ENCODE peak calls at places on chromosomes 13 and 19, in seven cellular contexts. H is transverse colon, T is ovary, Q is endothelial cell of umbilical vein, B is stomach, L is Peyer's patch, X is esophagus squamous epithelium. G is an unnamed sample.

GRCh38 chr13:26619321-26619720 is 61.8 kb downstream of the WASF3 start:
- DNase-seq in X (no peak), L (no peak), B (no peak), Q (no peak), T (no peak), H (no peak), G (no peak)

GRCh38 chr13:21164631-21165030 is 11.7 kb downstream of the SKA3 start:
- DNase-seq in Q (peak; percentile 40), T (no peak), X (no peak), L (no peak), H (no peak), B (no peak), G (no peak)

GRCh38 chr13:95317037-95317989 is 16.1 kb upstream of the ABCC4 start:
- DNase-seq in X (no peak), T (peak; percentile 28), Q (no peak), L (no peak), H (no peak), B (no peak), G (no peak)

GRCh38 chr13:51291341-51291740 is 48.1 kb upstream of the SERPINE3 start:
- DNase-seq in B (no peak), L (no peak), H (no peak), Q (no peak), X (no peak), T (no peak), G (no peak)

GRCh38 chr13:99067160-99067985 is 89.5 kb upstream of the DOCK9 start:
- DNase-seq in L (no peak), H (no peak), Q (no peak), T (no peak), B (no peak), X (no peak), G (no peak)

GRCh38 chr19:30852168-30852567 is 480.0 kb downstream of the ZNF536 start:
- DNase-seq in B (no peak), T (no peak), Q (no peak), X (no peak), H (no peak), L (no peak), G (peak; percentile 50)

GRCh38 chr19:23118400-23118799 is 1.6 kb downstream of the ZNF730 start:
- DNase-seq in H (no peak), L (no peak), Q (no peak), X (no peak), T (no peak), B (no peak), G (no peak)

GRCh38 chr13:66414196-66414800 is 815.8 kb downstream of the PCDH9 start:
- DNase-seq in L (no peak), H (no peak), T (no peak), Q (no peak), B (no peak), X (no peak), G (no peak)

GRCh38 chr19:29964171-29964570 is 22.1 kb downstream of the URI1 start:
- DNase-seq in X (no peak), H (no peak), Q (no peak), L (no peak), B (no peak), T (no peak), G (no peak)

GRCh38 chr13:32381539-32381938 is 46.4 kb downstream of the N4BP2L1 start:
- DNase-seq in H (no peak), L (no peak), B (no peak), X (no peak), Q (peak; percentile 12), T (no peak), G (no peak)

GRCh38 chr19:39372941-39373340 is 18.0 kb downstream of the PAF1 start:
- DNase-seq in X (no peak), B (no peak), H (no peak), T (no peak), L (no peak), Q (no peak), G (no peak)

GRCh38 chr13:97133955-97134354 is 88.2 kb upstream of the MBNL2 start:
- DNase-seq in T (no peak), B (no peak), L (no peak), X (no peak), Q (no peak), H (no peak), G (no peak)

GRCh38 chr13:111171629-111172028 is 56.5 kb downstream of the ARHGEF7 start:
- DNase-seq in H (no peak), X (no peak), B (no peak), T (no peak), Q (no peak), L (no peak), G (no peak)

GRCh38 chr19:7506385-7507328 is 9.2 kb upstream of the ZNF358 start:
- DNase-seq in B (peak; percentile 86), T (peak; percentile 66), Q (peak; percentile 63), H (peak; percentile 94), X (peak; percentile 32), L (peak; percentile 95), G (peak; percentile 77)

GRCh38 chr19:38386968-38387549 is 775 bp downstream of the GGN start:
- DNase-seq in X (no peak), Q (no peak), B (no peak), L (peak; percentile 81), H (no peak), T (peak; percentile 41), G (peak; percentile 89)

GRCh38 chr13:42228527-42228926 is 43.4 kb upstream of the AKAP11 start:
- DNase-seq in H (no peak), L (no peak), Q (no peak), X (no peak), B (no peak), T (no peak), G (no peak)

GRCh38 chr13:36819064-36819810 is at the start of gene RFXAP:
- DNase-seq in X (peak; percentile 26), L (peak; percentile 96), T (peak; percentile 92), H (peak; percentile 92), Q (peak; percentile 88), B (peak; percentile 93), G (peak; percentile 68)

GRCh38 chr13:36819811-36820140 is 754 bp downstream of the RFXAP start:
- DNase-seq in B (no peak), H (no peak), L (no peak), X (no peak), Q (no peak), T (no peak), G (no peak)

GRCh38 chr13:36818483-36819063 is 449 bp upstream of the RFXAP start:
- DNase-seq in Q (no peak), H (no peak), X (no peak), L (no peak), B (no peak), T (no peak), G (no peak)

GRCh38 chr13:36820222-36820621 is 1.2 kb downstream of the RFXAP start:
- DNase-seq in L (no peak), X (no peak), T (no peak), Q (no peak), H (no peak), B (no peak), G (no peak)

DNA sequence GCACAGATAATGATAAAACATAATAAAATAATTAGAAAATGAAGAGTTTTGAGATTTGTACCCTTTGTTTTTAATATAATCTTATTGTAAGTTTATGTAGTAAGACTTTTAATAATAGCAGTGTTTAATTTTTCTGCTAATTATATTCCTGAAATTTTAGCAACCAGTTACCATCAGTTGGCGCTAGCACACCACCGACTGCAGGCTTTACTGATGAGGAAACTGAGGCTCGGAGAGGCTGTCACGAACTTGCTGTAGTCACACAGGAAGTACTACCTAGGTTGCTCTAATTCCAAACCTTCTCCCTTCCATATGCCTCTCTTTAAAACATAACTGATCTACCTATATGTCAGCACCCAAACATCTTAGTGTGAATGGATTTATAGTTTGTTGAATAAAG is 1.0 kb upstream of the RFXAP start:
- DNase-seq in L (no peak), H (no peak), T (no peak), Q (no peak), X (no peak), B (no peak), G (no peak)
- H3K4me3 ChIP-seq in L (no peak overlapping the region), H (no peak overlapping the region), T (no peak overlapping the region), Q (no peak overlapping the region), X (no peak overlapping the region), B (no peak overlapping the region), G (no peak overlapping the region)

DNA sequence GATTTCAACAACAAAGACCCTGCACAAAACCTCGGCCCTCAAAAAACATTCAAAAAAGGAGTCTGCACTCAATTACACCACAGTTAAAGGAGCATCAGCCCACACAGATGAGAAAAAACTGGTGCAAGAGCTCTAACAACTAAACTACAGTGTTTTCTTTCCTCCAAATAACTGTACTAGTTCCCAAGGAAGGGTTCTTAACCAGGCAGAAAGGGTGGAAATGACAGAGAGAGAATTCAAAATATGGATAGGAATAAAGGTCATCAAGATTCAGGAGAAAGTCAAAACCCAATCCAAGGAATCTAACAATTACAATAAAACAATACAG is 176.4 kb upstream of the TRPC4 start:
- DNase-seq in H (no peak), T (no peak), Q (no peak), L (no peak), B (no peak), X (no peak), G (no peak)
- TF ChIP-seq CTCF in H (no peak), T (no peak), Q (no peak), L (no peak), B (no peak), X (no peak), G (no peak)

DNA sequence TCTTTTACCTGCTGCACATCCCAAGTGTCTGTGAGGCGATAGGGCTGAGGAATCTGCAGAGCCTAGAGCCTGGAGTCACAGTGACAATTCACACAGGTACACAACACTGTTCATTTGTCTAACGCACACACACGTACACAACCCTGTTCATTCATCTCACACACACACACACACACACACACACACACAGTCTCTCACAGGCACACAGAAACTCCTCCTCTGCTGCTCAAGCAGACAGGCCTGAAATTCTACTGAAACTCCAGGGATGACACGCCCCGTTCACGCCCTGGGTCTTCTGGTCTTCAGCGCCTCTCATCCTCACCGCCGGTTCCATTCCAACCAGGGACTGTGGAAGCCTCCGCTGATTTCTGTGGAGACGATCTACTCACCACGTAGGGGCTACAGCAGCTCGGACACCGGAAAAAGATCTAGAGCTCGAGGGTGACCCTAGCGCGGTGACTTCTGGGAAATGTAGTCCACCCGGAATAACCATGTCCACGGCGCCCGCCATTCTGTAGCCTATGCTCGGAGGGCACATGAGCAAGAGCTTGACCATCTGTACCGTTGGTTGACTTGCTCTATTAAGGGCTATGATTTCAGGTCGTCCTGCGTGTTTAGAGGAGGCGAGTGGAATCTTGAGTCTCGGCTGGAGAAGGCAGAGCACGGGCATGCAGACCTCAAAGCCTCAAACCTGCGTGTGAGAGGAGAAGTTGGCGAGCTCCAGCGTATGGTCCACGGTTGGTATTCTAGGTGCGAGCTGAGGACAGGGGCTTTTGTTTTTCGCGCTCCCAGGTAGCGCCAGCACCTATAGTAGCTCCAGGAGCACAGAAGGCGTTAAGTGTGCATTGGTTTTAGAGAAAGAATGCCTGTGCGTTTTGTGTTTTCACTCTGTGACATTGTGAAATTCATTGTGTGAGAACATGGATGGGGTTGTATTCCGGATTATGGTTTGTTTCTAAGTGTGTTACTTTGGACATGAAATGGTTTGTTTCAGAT is 33.4 kb downstream of the ZNF45 start:
- DNase-seq in H (peak; percentile 75), L (peak; percentile 88), T (peak; percentile 78), X (peak; percentile 4), B (peak; percentile 78), Q (peak; percentile 88), G (peak; percentile 92)
- TF ChIP-seq POLR2A in H (no peak), L (no peak), T (no peak), X (no peak), B (no peak), Q (no peak), G (no peak)

DNA sequence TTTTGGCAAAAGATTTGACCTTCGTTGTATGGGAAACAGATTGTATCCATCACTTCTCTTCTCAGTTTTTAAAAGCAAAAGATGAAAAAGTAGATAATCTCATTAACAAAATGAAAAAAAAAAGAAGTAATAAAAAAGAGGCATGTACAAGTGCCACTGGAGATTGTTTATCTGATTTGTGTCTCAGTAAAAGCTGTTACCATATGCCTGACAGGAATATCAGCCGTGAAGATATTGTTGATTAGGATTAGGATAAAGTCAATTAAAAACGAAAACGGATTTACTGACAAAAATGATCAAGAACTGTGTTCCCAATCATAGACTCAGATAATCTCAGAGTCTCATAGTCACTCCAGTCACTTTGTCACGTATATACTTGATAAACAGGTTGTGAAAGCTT is 842.1 kb upstream of the SLC10A2 start:
- DNase-seq in T (no peak), X (no peak), H (no peak), Q (no peak), L (no peak), B (no peak), G (no peak)
- H3K4me3 ChIP-seq in T (no peak overlapping the region), X (no peak overlapping the region), H (no peak overlapping the region), Q (no peak overlapping the region), L (no peak overlapping the region), B (no peak overlapping the region), G (no peak overlapping the region)

G was measured in lower leg skin.